ENCODE peak calls at places on chromosomes 13 and 19, in eight cellular contexts. One of them, this sample, is unnamed.

GRCh38 chr13:60164490-60164889 is 762 bp upstream of the DIAPH3 start:
- DNase-seq in nephron progenitor cell: no peak
- DNase-seq in neural crest cell: no peak
- DNase-seq in glomerular endothelial cell: no peak
- DNase-seq in iPS-NIHi11: peak; percentile 11
- DNase-seq in amniotic stem cell: no peak
- DNase-seq in EL: no peak
- DNase-seq in activated CD4-positive, alpha-beta T cell treated with anti-CD3 and anti-CD28 coated beads for 24 hours: no peak
- DNase-seq in this sample: no peak

GRCh38 chr13:59229401-59229800 is 934.3 kb downstream of the DIAPH3 start:
- DNase-seq in nephron progenitor cell: no peak
- DNase-seq in neural crest cell: no peak
- DNase-seq in glomerular endothelial cell: no peak
- DNase-seq in iPS-NIHi11: no peak
- DNase-seq in amniotic stem cell: no peak
- DNase-seq in EL: no peak
- DNase-seq in activated CD4-positive, alpha-beta T cell treated with anti-CD3 and anti-CD28 coated beads for 24 hours: no peak
- DNase-seq in this sample: no peak

GRCh38 chr13:49419292-49419691 is 24.6 kb downstream of the CAB39L start:
- DNase-seq in nephron progenitor cell: no peak
- DNase-seq in neural crest cell: no peak
- DNase-seq in glomerular endothelial cell: no peak
- DNase-seq in iPS-NIHi11: no peak
- DNase-seq in amniotic stem cell: no peak
- DNase-seq in EL: peak; percentile 25
- DNase-seq in activated CD4-positive, alpha-beta T cell treated with anti-CD3 and anti-CD28 coated beads for 24 hours: no peak
- DNase-seq in this sample: no peak

GRCh38 chr13:97460004-97460756 is 26.2 kb downstream of the RAP2A start:
- DNase-seq in nephron progenitor cell: no peak
- DNase-seq in neural crest cell: no peak
- DNase-seq in glomerular endothelial cell: no peak
- DNase-seq in iPS-NIHi11: no peak
- DNase-seq in amniotic stem cell: no peak
- DNase-seq in EL: no peak
- DNase-seq in activated CD4-positive, alpha-beta T cell treated with anti-CD3 and anti-CD28 coated beads for 24 hours: no peak
- DNase-seq in this sample: no peak

GRCh38 chr13:33307820-33308219 is 22.3 kb upstream of the STARD13 start:
- DNase-seq in nephron progenitor cell: no peak
- DNase-seq in neural crest cell: no peak
- DNase-seq in glomerular endothelial cell: no peak
- DNase-seq in iPS-NIHi11: no peak
- DNase-seq in amniotic stem cell: no peak
- DNase-seq in EL: no peak
- DNase-seq in activated CD4-positive, alpha-beta T cell treated with anti-CD3 and anti-CD28 coated beads for 24 hours: no peak
- DNase-seq in this sample: no peak

GRCh38 chr13:66665991-66666390 is 564.1 kb downstream of the PCDH9 start:
- DNase-seq in nephron progenitor cell: peak; percentile 66
- DNase-seq in neural crest cell: peak; percentile 35
- DNase-seq in glomerular endothelial cell: no peak
- DNase-seq in iPS-NIHi11: peak; percentile 48
- DNase-seq in amniotic stem cell: peak; percentile 93
- DNase-seq in EL: peak; percentile 62
- DNase-seq in activated CD4-positive, alpha-beta T cell treated with anti-CD3 and anti-CD28 coated beads for 24 hours: no peak
- DNase-seq in this sample: peak; percentile 51

GRCh38 chr13:110266983-110267382 is 40.0 kb downstream of the COL4A1 start:
- DNase-seq in nephron progenitor cell: peak; percentile 20
- DNase-seq in neural crest cell: no peak
- DNase-seq in glomerular endothelial cell: no peak
- DNase-seq in iPS-NIHi11: peak; percentile 71
- DNase-seq in amniotic stem cell: no peak
- DNase-seq in EL: no peak
- DNase-seq in activated CD4-positive, alpha-beta T cell treated with anti-CD3 and anti-CD28 coated beads for 24 hours: no peak
- DNase-seq in this sample: peak; percentile 69

GRCh38 chr19:1266116-1266817 is 2.9 kb upstream of the CIRBP start:
- DNase-seq in nephron progenitor cell: peak; percentile 86
- DNase-seq in neural crest cell: peak; percentile 56
- DNase-seq in glomerular endothelial cell: no peak
- DNase-seq in iPS-NIHi11: peak; percentile 71
- DNase-seq in amniotic stem cell: peak; percentile 17
- DNase-seq in EL: peak; percentile 90
- DNase-seq in activated CD4-positive, alpha-beta T cell treated with anti-CD3 and anti-CD28 coated beads for 24 hours: peak; percentile 78
- DNase-seq in this sample: peak; percentile 87

GRCh38 chr19:15180451-15181390 is 20.1 kb downstream of the NOTCH3 start:
- DNase-seq in nephron progenitor cell: peak; percentile 65
- DNase-seq in neural crest cell: no peak
- DNase-seq in glomerular endothelial cell: no peak
- DNase-seq in iPS-NIHi11: peak; percentile 56
- DNase-seq in amniotic stem cell: no peak
- DNase-seq in EL: no peak
- DNase-seq in activated CD4-positive, alpha-beta T cell treated with anti-CD3 and anti-CD28 coated beads for 24 hours: no peak
- DNase-seq in this sample: peak; percentile 93

GRCh38 chr13:103104340-103104739 is 38.1 kb upstream of the SLC10A2 start:
- DNase-seq in nephron progenitor cell: no peak
- DNase-seq in neural crest cell: no peak
- DNase-seq in glomerular endothelial cell: no peak
- DNase-seq in iPS-NIHi11: peak; percentile 10
- DNase-seq in amniotic stem cell: no peak
- DNase-seq in EL: no peak
- DNase-seq in activated CD4-positive, alpha-beta T cell treated with anti-CD3 and anti-CD28 coated beads for 24 hours: no peak
- DNase-seq in this sample: peak; percentile 78

GRCh38 chr19:47836038-47836437 is 14.3 kb downstream of the CRX start:
- DNase-seq in nephron progenitor cell: no peak
- DNase-seq in neural crest cell: no peak
- DNase-seq in glomerular endothelial cell: no peak
- DNase-seq in iPS-NIHi11: no peak
- DNase-seq in amniotic stem cell: no peak
- DNase-seq in EL: no peak
- DNase-seq in activated CD4-positive, alpha-beta T cell treated with anti-CD3 and anti-CD28 coated beads for 24 hours: no peak
- DNase-seq in this sample: no peak

GRCh38 chr19:53579518-53579917 is 41.6 kb downstream of the ZNF331 start:
- DNase-seq in nephron progenitor cell: no peak
- DNase-seq in neural crest cell: no peak
- DNase-seq in glomerular endothelial cell: no peak
- DNase-seq in iPS-NIHi11: no peak
- DNase-seq in amniotic stem cell: no peak
- DNase-seq in EL: no peak
- DNase-seq in activated CD4-positive, alpha-beta T cell treated with anti-CD3 and anti-CD28 coated beads for 24 hours: no peak
- DNase-seq in this sample: no peak